ENCODE peak calls at places on chromosomes 6 and 20, in eight cellular contexts. A, L, P, T, K, I, B and Y are unnamed samples.

GRCh38 chr6:91023529-91023928 is 436.7 kb upstream of the MAP3K7 start:
- DNase-seq in I (no peak), B (no peak), L (no peak), K (no peak), A (no peak), T (no peak), P (no peak), Y (no peak)

GRCh38 chr20:62815066-62815991 is 1.5 kb upstream of the COL9A3 start:
- DNase-seq in L (no peak), P (peak; percentile 48), B (peak; percentile 98), I (no peak), T (no peak), K (no peak), A (peak; percentile 49), Y (peak; percentile 44)

GRCh38 chr6:144637535-144637934 is 352.4 kb downstream of the UTRN start:
- DNase-seq in L (peak; percentile 69), T (no peak), B (no peak), A (no peak), K (no peak), P (no peak), I (no peak), Y (no peak)

GRCh38 chr6:1336246-1336843 is 24.4 kb downstream of the FOXQ1 start:
- DNase-seq in B (no peak), P (no peak), A (peak; percentile 84), K (peak; percentile 67), T (no peak), L (peak; percentile 7), I (peak; percentile 31), Y (peak; percentile 18)

GRCh38 chr6:145656128-145656527 is 79.2 kb downstream of the EPM2A start:
- DNase-seq in P (peak; percentile 24), K (no peak), L (no peak), A (no peak), I (no peak), T (no peak), B (no peak), Y (no peak)

GRCh38 chr6:90268178-90268577 is 28.5 kb downstream of the BACH2 start:
- DNase-seq in K (no peak), B (no peak), I (peak; percentile 32), T (no peak), A (no peak), L (no peak), P (no peak), Y (no peak)

GRCh38 chr20:34023937-34024732 is 30.4 kb downstream of the RALY start:
- DNase-seq in T (no peak), I (no peak), A (no peak), P (no peak), B (no peak), K (no peak), L (no peak), Y (no peak)

GRCh38 chr20:43191946-43192847 is 2.5 kb upstream of the PTPRT start:
- DNase-seq in K (peak; percentile 32), B (peak; percentile 96), P (no peak), T (no peak), A (no peak), L (peak; percentile 20), I (peak; percentile 21), Y (peak; percentile 6)

GRCh38 chr6:56852611-56853010 is 102.3 kb upstream of the BEND6 start:
- DNase-seq in I (no peak), P (no peak), L (no peak), K (no peak), B (no peak), A (no peak), T (no peak), Y (no peak)

GRCh38 chr6:97322811-97323210 is 39.8 kb upstream of the MMS22L start:
- DNase-seq in K (no peak), I (no peak), B (no peak), P (no peak), T (no peak), A (peak; percentile 66), L (no peak), Y (no peak)

GRCh38 chr20:46650575-46651090 is 626 bp downstream of the SLC13A3 start:
- DNase-seq in K (no peak), L (no peak), A (no peak), I (no peak), P (no peak), B (no peak), T (no peak), Y (no peak)

GRCh38 chr20:46649965-46650542 is 1.2 kb downstream of the SLC13A3 start:
- DNase-seq in K (no peak), T (no peak), B (no peak), I (no peak), A (no peak), P (no peak), L (no peak), Y (no peak)

GRCh38 chr20:46649650-46649949 is 1.7 kb downstream of the SLC13A3 start:
- DNase-seq in B (no peak), T (no peak), A (no peak), L (no peak), I (no peak), P (no peak), K (no peak), Y (no peak)

GRCh38 chr20:46647469-46647868 is 3.8 kb downstream of the SLC13A3 start:
- DNase-seq in K (no peak), T (no peak), P (no peak), I (no peak), L (no peak), A (no peak), B (no peak), Y (no peak)

DNA sequence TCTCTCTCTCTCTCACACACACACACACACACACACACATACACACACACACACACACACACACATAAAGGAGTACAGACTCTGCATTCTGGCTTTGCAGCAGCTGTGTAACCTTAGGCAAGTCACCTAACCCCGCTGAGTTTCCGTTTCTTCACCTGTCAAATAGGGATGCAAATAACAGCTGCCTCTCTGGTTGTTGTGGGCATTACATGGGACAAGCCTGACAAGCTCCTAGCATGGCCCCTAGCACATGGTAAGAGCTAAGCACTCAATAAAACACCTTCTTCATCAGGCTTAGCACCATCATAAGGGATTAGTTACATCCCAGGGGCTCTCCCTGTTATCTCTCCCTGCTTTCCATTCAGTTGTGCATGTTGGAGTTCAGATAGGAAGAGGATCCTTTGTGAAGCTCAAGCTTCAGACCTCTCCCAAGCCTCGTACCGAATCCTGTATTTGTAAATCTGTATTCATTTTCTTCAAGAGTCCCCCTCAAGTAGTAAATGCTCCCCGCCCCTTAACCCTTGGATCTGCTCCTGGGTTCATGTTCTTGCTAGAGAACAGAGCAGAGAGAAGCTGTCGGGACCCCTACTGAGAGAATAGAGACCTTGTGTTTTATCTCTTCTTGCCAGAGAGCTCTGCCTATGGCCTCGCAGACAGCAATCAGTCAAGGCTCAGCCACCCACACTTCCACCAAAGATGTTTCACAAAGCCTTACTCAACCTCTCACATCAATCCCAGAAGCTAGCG is 2.2 kb downstream of the SLC13A3 start:
- DNase-seq in B (no peak), T (no peak), I (no peak), L (no peak), P (no peak), A (no peak), K (no peak), Y (no peak)
- TF ChIP-seq CTCF in B (no peak), T (no peak), I (no peak), L (no peak), P (no peak), A (no peak), K (no peak), Y (no peak)

GRCh38 chr6:27866370-27867050 is 45.7 kb downstream of the OR2B2 start:
- DNase-seq in T (no peak), I (peak; percentile 72), K (no peak), B (peak; percentile 83), L (peak; percentile 70), P (peak; percentile 73), A (peak; percentile 71), Y (peak; percentile 61)
- H3K4me3 ChIP-seq in T (peak overlapping the region; percentile 55), I (peak overlapping the region; percentile 57), K (no peak overlapping the region), B (peak overlapping the region; percentile 73), L (peak overlapping the region; percentile 41), P (peak overlapping the region; percentile 68), A (peak overlapping the region; percentile 54), Y (peak overlapping the region; percentile 41)

GRCh38 chr6:39666706-39667489 is 58.3 kb downstream of the KIF6 start:
- DNase-seq in B (no peak), A (no peak), L (no peak), P (no peak), I (no peak), T (no peak), K (no peak), Y (no peak)

GRCh38 chr6:39669117-39669690 is 56.0 kb downstream of the KIF6 start:
- DNase-seq in I (no peak), K (no peak), T (no peak), L (no peak), A (peak; percentile 2), P (no peak), B (no peak), Y (no peak)

GRCh38 chr6:39665871-39666270 is 59.3 kb downstream of the KIF6 start:
- DNase-seq in K (no peak), B (no peak), A (no peak), L (no peak), P (no peak), I (no peak), T (no peak), Y (no peak)

GRCh38 chr6:39669943-39670342 is 55.3 kb downstream of the KIF6 start:
- DNase-seq in A (no peak), T (no peak), I (no peak), K (no peak), P (no peak), L (no peak), B (no peak), Y (no peak)

DNA sequence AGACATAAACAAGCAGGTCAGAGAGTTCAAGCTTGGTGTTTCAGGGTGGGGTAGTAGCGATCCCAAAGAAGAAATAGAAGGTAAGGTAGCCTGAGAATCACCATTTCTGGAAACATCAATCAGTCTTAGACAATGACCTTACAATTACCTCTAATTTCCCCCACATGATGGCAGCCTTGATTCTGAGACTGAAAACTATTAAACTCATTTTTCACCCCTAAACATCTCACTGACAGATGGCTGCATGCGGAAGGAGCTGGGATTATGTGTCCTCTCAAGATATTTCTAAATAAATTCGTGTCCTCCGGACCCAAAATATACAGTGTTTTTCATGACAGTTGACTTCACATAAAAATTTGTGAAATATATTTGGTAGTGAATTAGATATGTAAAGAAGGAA is 61.0 kb downstream of the KIF6 start:
- DNase-seq in T (no peak), I (no peak), P (no peak), B (no peak), K (no peak), L (no peak), A (no peak), Y (no peak)
- TF ChIP-seq CTCF in T (no peak), I (no peak), P (no peak), B (no peak), K (no peak), L (no peak), A (no peak), Y (no peak)

GRCh38 chr20:60486345-60486744 is 528.1 kb downstream of the CDH26 start:
- DNase-seq in I (no peak), K (no peak), T (no peak), A (no peak), L (no peak), B (no peak), P (no peak), Y (no peak)

GRCh38 chr20:60490184-60490583 is 532.0 kb downstream of the CDH26 start:
- DNase-seq in L (no peak), I (no peak), B (no peak), A (no peak), K (no peak), T (no peak), P (no peak), Y (no peak)

DNA sequence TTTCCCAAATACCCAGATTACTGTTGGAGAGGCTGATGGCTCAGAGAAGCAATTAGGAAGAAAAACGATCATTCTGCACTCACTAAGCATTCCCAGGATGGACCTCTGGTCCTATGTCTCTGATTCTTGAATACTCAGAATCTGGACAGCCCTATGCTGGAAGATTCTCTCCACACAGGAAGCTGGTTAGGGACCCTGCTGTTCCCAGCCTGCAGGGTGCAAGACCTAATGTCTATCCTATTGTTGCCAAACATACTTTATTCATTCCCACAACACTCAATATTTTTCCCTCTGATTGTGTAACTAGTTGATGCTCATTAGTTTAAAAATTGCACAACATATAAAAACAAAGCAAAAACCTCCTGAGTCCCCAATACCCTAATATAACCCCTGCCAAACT is 533.0 kb downstream of the CDH26 start:
- DNase-seq in L (no peak), T (no peak), K (no peak), I (no peak), B (no peak), P (no peak), A (no peak), Y (no peak)
- H3K4me3 ChIP-seq in L (no peak overlapping the region), T (no peak overlapping the region), K (no peak overlapping the region), I (no peak overlapping the region), B (no peak overlapping the region), P (no peak overlapping the region), A (no peak overlapping the region), Y (no peak overlapping the region)